ENCODE peak calls at places on chromosomes 1 and 21, in seven cellular contexts. X is effector memory CD4-positive, alpha-beta T cell; N is foreskin fibroblast; I is epithelial cell of esophagus; V is H7; O is RWPE2; G is fibroblast of lung. H is an unnamed sample.
A peak's percentile ranks its signal among the peaks of the same experiment; 100 is the strongest.

GRCh38 chr1:159197767-159198557 is 6.7 kb upstream of the ACKR1 start:
- DNase-seq in X (no peak), N (peak; percentile 85), I (peak; percentile 80), V (peak; percentile 78), O (no peak), G (peak; percentile 75), H (peak; percentile 64)

GRCh38 chr1:42424201-42424600 is 31.6 kb downstream of the ZMYND12 start:
- DNase-seq in X (no peak), N (peak; percentile 33), I (no peak), V (no peak), O (no peak), G (peak; percentile 39), H (no peak)

GRCh38 chr1:212161231-212161781 is 123.9 kb upstream of the PPP2R5A start:
- DNase-seq in X (no peak), N (peak; percentile 81), I (peak; percentile 70), V (no peak), O (no peak), G (peak; percentile 61), H (peak; percentile 95)

GRCh38 chr1:201053155-201053860 is 29.8 kb upstream of the KIF21B start:
- DNase-seq in X (no peak), N (no peak), I (no peak), V (peak; percentile 82), O (no peak), G (no peak), H (no peak)

GRCh38 chr1:182357913-182358312 is 33.7 kb downstream of the GLUL start:
- DNase-seq in X (no peak), N (no peak), I (no peak), V (no peak), O (no peak), G (no peak), H (no peak)

GRCh38 chr1:29669912-29670311 is 433.6 kb downstream of the PTPRU start:
- DNase-seq in X (no peak), N (no peak), I (no peak), V (peak; percentile 16), O (no peak), G (no peak), H (no peak)

GRCh38 chr1:198121058-198121829 is 35.6 kb upstream of the NEK7 start:
- DNase-seq in X (no peak), N (peak; percentile 92), I (peak; percentile 93), V (no peak), O (no peak), G (peak; percentile 75), H (peak; percentile 11)

GRCh38 chr1:9418851-9419250 is 120.4 kb upstream of the SLC25A33 start:
- DNase-seq in X (no peak), N (no peak), I (no peak), V (no peak), O (no peak), G (no peak), H (no peak)

GRCh38 chr1:213564215-213564659 is 423.5 kb upstream of the PROX1 start:
- DNase-seq in X (no peak), N (no peak), I (peak; percentile 43), V (peak; percentile 47), O (no peak), G (no peak), H (no peak)

GRCh38 chr1:24635195-24635843 is 7.8 kb upstream of the SRRM1 start:
- DNase-seq in X (no peak), N (peak; percentile 82), I (peak; percentile 78), V (peak; percentile 71), O (no peak), G (peak; percentile 86), H (peak; percentile 67)

GRCh38 chr1:165109013-165109412 is 247.5 kb downstream of the LMX1A start:
- DNase-seq in X (no peak), N (no peak), I (no peak), V (no peak), O (no peak), G (no peak), H (no peak)

GRCh38 chr1:205988585-205988995 is 14.6 kb downstream of the RAB7B start:
- DNase-seq in X (no peak), N (no peak), I (no peak), V (peak; percentile 66), O (no peak), G (no peak), H (no peak)

GRCh38 chr1:158984386-158984785 is 25.3 kb upstream of the IFI16 start:
- DNase-seq in X (no peak), N (no peak), I (no peak), V (no peak), O (no peak), G (no peak), H (no peak)

DNA sequence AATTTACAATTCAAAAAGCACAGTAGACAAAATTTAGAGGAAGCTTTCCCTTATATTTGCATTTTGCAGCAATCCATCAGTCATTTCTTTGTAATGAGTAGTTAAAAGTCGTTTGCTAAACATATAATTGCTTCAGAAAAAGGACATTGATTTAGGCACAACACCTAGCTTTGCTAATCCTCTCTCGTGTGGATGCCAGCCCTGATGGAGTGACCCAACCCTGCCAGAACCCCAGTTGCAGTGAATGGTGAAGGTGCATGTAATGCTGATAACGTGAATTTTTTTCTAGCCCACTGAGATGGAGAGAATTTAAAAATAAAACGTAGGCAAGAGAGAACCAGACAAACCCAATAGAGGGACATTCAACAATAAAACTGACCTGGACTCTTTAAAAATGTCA is 263.4 kb downstream of the GRIK1 start:
- DNase-seq in X (no peak), N (no peak), I (no peak), V (no peak), O (no peak), G (no peak), H (no peak)
- H3K4me3 ChIP-seq in X (no peak overlapping the region), N (no peak overlapping the region), I (no peak overlapping the region), V (no peak overlapping the region), O (no peak overlapping the region), G (no peak overlapping the region), H (no peak overlapping the region)

GRCh38 chr1:2134232-2134603 is 60.4 kb downstream of the FAAP20 start:
- DNase-seq in X (no peak), N (no peak), I (no peak), V (no peak), O (no peak), G (no peak), H (no peak)

GRCh38 chr1:2132222-2133038 is 62.1 kb downstream of the FAAP20 start:
- DNase-seq in X (no peak), N (peak; percentile 86), I (peak; percentile 86), V (peak; percentile 89), O (no peak), G (peak; percentile 61), H (no peak)

GRCh38 chr1:2133039-2133878 is 61.3 kb downstream of the FAAP20 start:
- DNase-seq in X (peak; percentile 98), N (peak; percentile 100), I (peak; percentile 98), V (peak; percentile 98), O (peak; percentile 97), G (peak; percentile 99), H (peak; percentile 84)

GRCh38 chr1:2134604-2135307 is 59.8 kb downstream of the FAAP20 start:
- DNase-seq in X (no peak), N (no peak), I (no peak), V (no peak), O (peak; percentile 61), G (no peak), H (no peak)

DNA sequence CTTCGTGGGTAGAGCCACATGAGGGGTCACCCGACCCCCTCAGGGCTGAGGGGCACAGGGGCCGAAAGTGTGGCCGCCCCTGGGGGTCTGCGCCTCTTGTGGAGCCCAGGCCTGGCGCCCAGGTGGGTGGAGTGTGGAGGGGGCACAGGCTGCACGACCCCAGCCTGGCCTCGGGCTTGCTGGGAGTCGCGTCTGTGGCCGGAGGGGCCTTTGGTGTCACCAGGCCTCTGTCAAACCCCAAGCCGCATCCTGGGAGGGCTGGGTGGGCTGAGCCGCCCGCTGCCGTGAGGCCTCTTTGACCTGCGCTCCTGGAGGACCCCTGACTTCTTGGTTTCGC is 60.7 kb downstream of the FAAP20 start:
- DNase-seq in X (no peak), N (no peak), I (no peak), V (no peak), O (peak; percentile 41), G (no peak), H (no peak)
- H3K4me3 ChIP-seq in X (peak overlapping the region; percentile 27), N (peak overlapping the region; percentile 49), I (peak overlapping the region; percentile 46), V (peak overlapping the region; percentile 21), O (peak overlapping the region; percentile 26), G (peak overlapping the region; percentile 57), H (no peak overlapping the region)

GRCh38 chr1:27563407-27564263 is 40.3 kb downstream of the AHDC1 start:
- DNase-seq in X (no peak), N (peak; percentile 74), I (no peak), V (peak; percentile 69), O (no peak), G (peak; percentile 58), H (no peak)
- H3K4me3 ChIP-seq in X (no peak overlapping the region), N (no peak overlapping the region), I (no peak overlapping the region), V (no peak overlapping the region), O (no peak overlapping the region), G (peak overlapping the region; percentile 22), H (no peak overlapping the region)

DNA sequence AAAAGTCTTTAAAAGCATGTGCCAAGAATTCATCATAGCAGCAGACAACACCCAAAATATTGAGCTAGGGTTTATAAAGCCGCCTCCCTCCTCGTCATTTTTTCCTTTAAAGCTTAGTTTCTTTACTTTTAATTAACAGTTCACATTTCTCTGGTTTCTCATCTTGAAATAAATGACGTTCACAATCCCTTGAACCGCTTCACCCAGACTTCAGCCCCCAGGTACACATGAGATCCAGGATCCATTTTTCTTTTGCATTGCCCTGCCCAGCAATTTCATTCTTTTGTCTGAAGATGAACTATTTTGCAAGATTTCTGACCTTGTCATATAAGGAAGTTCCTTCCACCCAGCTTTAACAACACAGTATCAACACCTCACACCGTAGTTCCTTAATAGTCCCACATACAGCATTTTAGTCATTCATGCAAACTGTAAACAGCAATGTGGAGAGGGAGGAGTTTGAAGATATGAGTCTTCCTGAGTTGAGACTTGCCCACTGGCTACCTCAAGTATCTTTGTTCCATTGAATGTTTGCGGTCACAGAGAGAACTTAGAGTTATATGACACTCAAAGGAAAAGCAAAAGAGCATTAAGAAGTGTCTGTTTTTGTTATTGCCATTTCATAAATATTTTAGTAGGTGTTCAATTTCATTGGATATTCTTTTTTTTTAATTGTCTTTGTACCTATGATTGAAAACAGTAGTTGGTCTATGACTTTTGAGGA is 35.3 kb upstream of the CACYBP start:
- DNase-seq in X (no peak), N (no peak), I (peak; percentile 96), V (no peak), O (no peak), G (no peak), H (no peak)
- H3K4me3 ChIP-seq in X (peak overlapping the region; percentile 20), N (no peak overlapping the region), I (peak overlapping the region; percentile 38), V (no peak overlapping the region), O (no peak overlapping the region), G (no peak overlapping the region), H (no peak overlapping the region)

GRCh38 chr1:167683641-167684502 is 37.9 kb upstream of the MPZL1 start:
- DNase-seq in X (no peak), N (peak; percentile 29), I (peak; percentile 22), V (peak; percentile 85), O (no peak), G (peak; percentile 28), H (no peak)
- H3K4me3 ChIP-seq in X (no peak overlapping the region), N (no peak overlapping the region), I (no peak overlapping the region), V (no peak overlapping the region), O (no peak overlapping the region), G (no peak overlapping the region), H (no peak overlapping the region)

DNA sequence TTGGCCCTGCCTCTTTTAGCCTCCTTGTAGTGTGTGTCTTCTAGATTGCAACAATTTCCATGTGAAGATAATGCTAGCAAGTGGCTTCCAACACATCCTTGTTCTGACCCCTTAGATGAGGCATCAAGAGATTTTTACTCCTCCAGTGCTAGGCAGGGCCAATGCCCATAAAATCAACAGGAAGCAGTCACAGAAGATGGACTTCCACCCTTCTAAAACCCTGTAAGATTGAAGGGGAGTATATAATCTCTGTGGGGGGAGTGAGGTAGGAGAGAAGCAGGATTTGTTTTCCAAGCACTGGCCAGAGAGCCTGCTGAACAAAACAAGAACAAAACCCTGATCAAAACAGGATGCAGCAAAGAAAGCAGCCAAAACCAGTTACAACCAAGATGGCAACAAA is 12.2 kb downstream of the GON4L start:
- DNase-seq in X (no peak), N (no peak), I (no peak), V (no peak), O (no peak), G (no peak), H (no peak)
- H3K4me3 ChIP-seq in X (no peak overlapping the region), N (no peak overlapping the region), I (no peak overlapping the region), V (no peak overlapping the region), O (no peak overlapping the region), G (no peak overlapping the region), H (no peak overlapping the region)